ENCODE peak calls at places on chromosome 17, in seven cellular contexts. One of them, this sample, is unnamed.

GRCh38 chr17:75832652-75833400 is 11.4 kb downstream of the UNC13D start:
- DNase-seq in ACHN: no peak
- DNase-seq in nephron progenitor cell: no peak
- DNase-seq in naive thymus-derived CD4-positive, alpha-beta T cell: peak; percentile 33
- DNase-seq in GM23338: peak; percentile 85
- DNase-seq in skeletal muscle cell: no peak
- DNase-seq in HCEC 1CT: no peak
- DNase-seq in this sample: peak; percentile 95

GRCh38 chr17:78044280-78044835 is 84.2 kb downstream of the TMC6 start:
- DNase-seq in nephron progenitor cell: no peak
- DNase-seq in skeletal muscle cell: no peak
- DNase-seq in ACHN: no peak
- DNase-seq in naive thymus-derived CD4-positive, alpha-beta T cell: no peak
- DNase-seq in HCEC 1CT: peak; percentile 17
- DNase-seq in GM23338: no peak
- DNase-seq in this sample: no peak

GRCh38 chr17:76816590-76817135 is 51.5 kb upstream of the MGAT5B start:
- DNase-seq in skeletal muscle cell: no peak
- DNase-seq in HCEC 1CT: peak; percentile 42
- DNase-seq in ACHN: peak; percentile 64
- DNase-seq in naive thymus-derived CD4-positive, alpha-beta T cell: peak; percentile 73
- DNase-seq in nephron progenitor cell: peak; percentile 52
- DNase-seq in GM23338: peak; percentile 88
- DNase-seq in this sample: peak; percentile 88

GRCh38 chr17:72810991-72811508 is 281.4 kb downstream of the SLC39A11 start:
- DNase-seq in GM23338: no peak
- DNase-seq in ACHN: no peak
- DNase-seq in naive thymus-derived CD4-positive, alpha-beta T cell: no peak
- DNase-seq in nephron progenitor cell: no peak
- DNase-seq in skeletal muscle cell: no peak
- DNase-seq in HCEC 1CT: no peak
- DNase-seq in this sample: no peak

GRCh38 chr17:3740611-3741073 is 16.9 kb downstream of the HASPIN start:
- DNase-seq in nephron progenitor cell: no peak
- DNase-seq in GM23338: no peak
- DNase-seq in skeletal muscle cell: no peak
- DNase-seq in ACHN: no peak
- DNase-seq in naive thymus-derived CD4-positive, alpha-beta T cell: peak; percentile 27
- DNase-seq in HCEC 1CT: no peak
- DNase-seq in this sample: no peak

GRCh38 chr17:4502466-4503154 is 3.9 kb downstream of the SPNS2 start:
- DNase-seq in GM23338: no peak
- DNase-seq in ACHN: no peak
- DNase-seq in HCEC 1CT: no peak
- DNase-seq in naive thymus-derived CD4-positive, alpha-beta T cell: no peak
- DNase-seq in nephron progenitor cell: no peak
- DNase-seq in skeletal muscle cell: no peak
- DNase-seq in this sample: no peak

GRCh38 chr17:47225436-47225858 is 16.3 kb downstream of the MYL4 start:
- DNase-seq in ACHN: peak; percentile 67
- DNase-seq in GM23338: no peak
- DNase-seq in nephron progenitor cell: no peak
- DNase-seq in HCEC 1CT: peak; percentile 97
- DNase-seq in skeletal muscle cell: peak; percentile 87
- DNase-seq in naive thymus-derived CD4-positive, alpha-beta T cell: no peak
- DNase-seq in this sample: no peak

GRCh38 chr17:76243826-76244679 is 3.8 kb upstream of the RNF157 start:
- DNase-seq in ACHN: no peak
- DNase-seq in skeletal muscle cell: no peak
- DNase-seq in naive thymus-derived CD4-positive, alpha-beta T cell: no peak
- DNase-seq in nephron progenitor cell: no peak
- DNase-seq in GM23338: no peak
- DNase-seq in HCEC 1CT: no peak
- DNase-seq in this sample: no peak

GRCh38 chr17:38430822-38431221 is 2.6 kb downstream of the ARHGAP23 start:
- DNase-seq in skeletal muscle cell: no peak
- DNase-seq in nephron progenitor cell: no peak
- DNase-seq in naive thymus-derived CD4-positive, alpha-beta T cell: no peak
- DNase-seq in GM23338: no peak
- DNase-seq in HCEC 1CT: no peak
- DNase-seq in ACHN: no peak
- DNase-seq in this sample: no peak

GRCh38 chr17:73841431-73842060 is 197.3 kb upstream of the SDK2 start:
- DNase-seq in GM23338: peak; percentile 74
- DNase-seq in skeletal muscle cell: no peak
- DNase-seq in ACHN: peak; percentile 25
- DNase-seq in HCEC 1CT: no peak
- DNase-seq in nephron progenitor cell: no peak
- DNase-seq in naive thymus-derived CD4-positive, alpha-beta T cell: no peak
- DNase-seq in this sample: peak; percentile 76

GRCh38 chr17:50199651-50200446 is 1.6 kb downstream of the COL1A1 start:
- DNase-seq in GM23338: peak; percentile 95
- DNase-seq in naive thymus-derived CD4-positive, alpha-beta T cell: peak; percentile 68
- DNase-seq in nephron progenitor cell: peak; percentile 86
- DNase-seq in skeletal muscle cell: peak; percentile 83
- DNase-seq in ACHN: peak; percentile 97
- DNase-seq in HCEC 1CT: peak; percentile 94
- DNase-seq in this sample: peak; percentile 97

GRCh38 chr17:59786536-59787319 is 79.3 kb downstream of the VMP1 start:
- DNase-seq in ACHN: peak; percentile 100
- DNase-seq in skeletal muscle cell: peak; percentile 99
- DNase-seq in naive thymus-derived CD4-positive, alpha-beta T cell: peak; percentile 77
- DNase-seq in GM23338: peak; percentile 68
- DNase-seq in HCEC 1CT: peak; percentile 100
- DNase-seq in nephron progenitor cell: no peak
- DNase-seq in this sample: peak; percentile 62

GRCh38 chr17:79280822-79281572 is 206.4 kb downstream of the ENGASE start:
- DNase-seq in nephron progenitor cell: no peak
- DNase-seq in GM23338: no peak
- DNase-seq in naive thymus-derived CD4-positive, alpha-beta T cell: no peak
- DNase-seq in HCEC 1CT: no peak
- DNase-seq in skeletal muscle cell: no peak
- DNase-seq in ACHN: no peak
- DNase-seq in this sample: no peak

GRCh38 chr17:43211480-43212402 is at the start of gene TMEM106A:
- DNase-seq in GM23338: peak; percentile 89
- DNase-seq in HCEC 1CT: peak; percentile 82
- DNase-seq in ACHN: peak; percentile 85
- DNase-seq in skeletal muscle cell: peak; percentile 68
- DNase-seq in naive thymus-derived CD4-positive, alpha-beta T cell: peak; percentile 71
- DNase-seq in nephron progenitor cell: peak; percentile 68
- DNase-seq in this sample: peak; percentile 89

GRCh38 chr17:19306160-19307111 is 56.1 kb downstream of the B9D1 start:
- DNase-seq in GM23338: no peak
- DNase-seq in nephron progenitor cell: no peak
- DNase-seq in naive thymus-derived CD4-positive, alpha-beta T cell: peak; percentile 74
- DNase-seq in ACHN: no peak
- DNase-seq in HCEC 1CT: no peak
- DNase-seq in skeletal muscle cell: no peak
- DNase-seq in this sample: no peak

GRCh38 chr17:2282297-2282873 is 21.2 kb downstream of the SMG6 start:
- DNase-seq in nephron progenitor cell: no peak
- DNase-seq in skeletal muscle cell: peak; percentile 91
- DNase-seq in ACHN: peak; percentile 82
- DNase-seq in GM23338: peak; percentile 84
- DNase-seq in naive thymus-derived CD4-positive, alpha-beta T cell: peak; percentile 64
- DNase-seq in HCEC 1CT: peak; percentile 79
- DNase-seq in this sample: peak; percentile 37

GRCh38 chr17:83181991-83182619 is 102.7 kb downstream of the METRNL start:
- DNase-seq in GM23338: no peak
- DNase-seq in nephron progenitor cell: no peak
- DNase-seq in HCEC 1CT: no peak
- DNase-seq in skeletal muscle cell: no peak
- DNase-seq in ACHN: no peak
- DNase-seq in naive thymus-derived CD4-positive, alpha-beta T cell: no peak
- DNase-seq in this sample: no peak

GRCh38 chr17:36524428-36524876 is 10.2 kb downstream of the MYO19 start:
- DNase-seq in HCEC 1CT: peak; percentile 36
- DNase-seq in skeletal muscle cell: no peak
- DNase-seq in naive thymus-derived CD4-positive, alpha-beta T cell: no peak
- DNase-seq in ACHN: no peak
- DNase-seq in GM23338: no peak
- DNase-seq in nephron progenitor cell: no peak
- DNase-seq in this sample: no peak

GRCh38 chr17:77724876-77725615 is 233.5 kb upstream of the TNRC6C start:
- DNase-seq in HCEC 1CT: no peak
- DNase-seq in ACHN: no peak
- DNase-seq in nephron progenitor cell: no peak
- DNase-seq in GM23338: no peak
- DNase-seq in naive thymus-derived CD4-positive, alpha-beta T cell: no peak
- DNase-seq in skeletal muscle cell: no peak
- DNase-seq in this sample: peak; percentile 35

GRCh38 chr17:35423761-35424160 is 8.5 kb downstream of the SLFN12 start:
- DNase-seq in HCEC 1CT: peak; percentile 49
- DNase-seq in GM23338: no peak
- DNase-seq in naive thymus-derived CD4-positive, alpha-beta T cell: no peak
- DNase-seq in ACHN: no peak
- DNase-seq in skeletal muscle cell: no peak
- DNase-seq in nephron progenitor cell: no peak
- DNase-seq in this sample: no peak

GRCh38 chr17:83055911-83056582 is 23.4 kb upstream of the METRNL start:
- DNase-seq in skeletal muscle cell: peak; percentile 57
- DNase-seq in naive thymus-derived CD4-positive, alpha-beta T cell: no peak
- DNase-seq in HCEC 1CT: peak; percentile 86
- DNase-seq in ACHN: peak; percentile 68
- DNase-seq in nephron progenitor cell: no peak
- DNase-seq in GM23338: no peak
- DNase-seq in this sample: no peak

GRCh38 chr17:66491213-66491612 is 188.8 kb downstream of the PRKCA start:
- DNase-seq in skeletal muscle cell: no peak
- DNase-seq in GM23338: no peak
- DNase-seq in nephron progenitor cell: no peak
- DNase-seq in naive thymus-derived CD4-positive, alpha-beta T cell: no peak
- DNase-seq in ACHN: no peak
- DNase-seq in HCEC 1CT: no peak
- DNase-seq in this sample: no peak

GRCh38 chr17:49337900-49338299 is 24.1 kb downstream of the ZNF652 start:
- DNase-seq in ACHN: peak; percentile 52
- DNase-seq in HCEC 1CT: peak; percentile 45
- DNase-seq in GM23338: no peak
- DNase-seq in naive thymus-derived CD4-positive, alpha-beta T cell: no peak
- DNase-seq in skeletal muscle cell: no peak
- DNase-seq in nephron progenitor cell: no peak
- DNase-seq in this sample: no peak

GRCh38 chr17:36890398-36891190 is 46.7 kb upstream of the LHX1 start:
- DNase-seq in ACHN: no peak
- DNase-seq in naive thymus-derived CD4-positive, alpha-beta T cell: no peak
- DNase-seq in nephron progenitor cell: peak; percentile 68
- DNase-seq in HCEC 1CT: no peak
- DNase-seq in skeletal muscle cell: no peak
- DNase-seq in GM23338: no peak
- DNase-seq in this sample: no peak

GRCh38 chr17:45902892-45903346 is 8.6 kb downstream of the MAPT start:
- DNase-seq in GM23338: no peak
- DNase-seq in ACHN: no peak
- DNase-seq in naive thymus-derived CD4-positive, alpha-beta T cell: no peak
- DNase-seq in HCEC 1CT: no peak
- DNase-seq in nephron progenitor cell: no peak
- DNase-seq in skeletal muscle cell: no peak
- DNase-seq in this sample: no peak

GRCh38 chr17:50514936-50515702 is 6.9 kb downstream of the MYCBPAP start:
- DNase-seq in skeletal muscle cell: peak; percentile 79
- DNase-seq in nephron progenitor cell: no peak
- DNase-seq in naive thymus-derived CD4-positive, alpha-beta T cell: no peak
- DNase-seq in ACHN: no peak
- DNase-seq in GM23338: peak; percentile 47
- DNase-seq in HCEC 1CT: no peak
- DNase-seq in this sample: no peak

This sample was measured in H9.